ENCODE peak calls at places on chromosomes 4 and X, in seven cellular contexts. V is astrocyte of the spinal cord, L is SK-N-SH, I is gastrocnemius medialis, M is germinal center, O is stromal cell of bone marrow, B is NCI-H2081. A is an unnamed sample.
A peak's percentile ranks its signal among the peaks of the same experiment; 100 is the strongest.

GRCh38 chrX:86348669-86349068 is 200.4 kb downstream of the DACH2 start:
- DNase-seq in V (no peak), L (peak; percentile 0), I (no peak), M (no peak), O (no peak), B (no peak), A (no peak)

GRCh38 chr4:6907658-6908191 is 1.9 kb upstream of the TBC1D14 start:
- DNase-seq in V (no peak), L (peak; percentile 67), I (no peak), M (no peak), O (no peak), B (peak; percentile 46), A (no peak)

GRCh38 chrX:152897216-152898144 is at the start of gene ZNF185:
- DNase-seq in V (peak; percentile 40), L (peak; percentile 70), I (no peak), M (no peak), O (no peak), B (no peak), A (no peak)

GRCh38 chr4:64146030-64146429 is 263.2 kb downstream of the TECRL start:
- DNase-seq in V (no peak), L (no peak), I (no peak), M (no peak), O (no peak), B (no peak), A (no peak)

GRCh38 chrX:53093177-53093655 is 726 bp upstream of the KANTR start:
- DNase-seq in V (peak; percentile 83), L (peak; percentile 78), I (peak; percentile 56), M (peak; percentile 75), O (peak; percentile 61), B (peak; percentile 82), A (peak; percentile 56)

GRCh38 chrX:64205441-64205734 is at the start of gene AMER1:
- DNase-seq in V (no peak), L (no peak), I (no peak), M (no peak), O (no peak), B (no peak), A (no peak)

GRCh38 chrX:30967516-30967915 is 78.5 kb upstream of the TAB3 start:
- DNase-seq in V (no peak), L (no peak), I (no peak), M (no peak), O (no peak), B (no peak), A (no peak)

GRCh38 chrX:52031371-52031770 is 37.6 kb downstream of the MAGED4B start:
- DNase-seq in V (no peak), L (no peak), I (no peak), M (no peak), O (no peak), B (no peak), A (no peak)

GRCh38 chrX:123399709-123400108 is 215.6 kb downstream of the GRIA3 start:
- DNase-seq in V (no peak), L (no peak), I (no peak), M (no peak), O (no peak), B (no peak), A (no peak)

GRCh38 chr4:55303818-55304217 is 42.2 kb upstream of the SRD5A3 start:
- DNase-seq in V (peak; percentile 66), L (no peak), I (no peak), M (no peak), O (peak; percentile 18), B (no peak), A (no peak)

GRCh38 chrX:15221321-15221720 is 48.6 kb downstream of the ASB9 start:
- DNase-seq in V (no peak), L (no peak), I (no peak), M (no peak), O (no peak), B (no peak), A (no peak)

GRCh38 chr4:169345207-169345788 is 74.5 kb upstream of the SH3RF1 start:
- DNase-seq in V (peak; percentile 69), L (peak; percentile 10), I (no peak), M (no peak), O (peak; percentile 64), B (peak; percentile 8), A (peak; percentile 90)

A was measured in pons.